ENCODE peak calls at places on chromosomes 12 and 14, in seven cellular contexts. V is GM23338; H is fibroblast of lung; D is adrenal gland; Q is body of pancreas; Z is esophagus muscularis mucosa; X is CD8-positive, alpha-beta T cell. P is an unnamed sample. For H3K4me1, the result is how much of the 10 kb centered on the place peaks cover.

GRCh38 chr14:49581209-49581960 is 4.8 kb downstream of the RPS29 start:
- DNase-seq in D (no peak), X (no peak), V (no peak), Q (no peak), Z (no peak), H (no peak), P (no peak)

GRCh38 chr12:55728932-55729591 is at the start of gene CD63:
- DNase-seq in Q (peak), V (peak), Z (peak), X (peak), D (peak), H (peak), P (peak)

GRCh38 chr14:70791971-70792370 is 17.3 kb downstream of the MAP3K9 start:
- DNase-seq in H (no peak), Q (no peak), D (no peak), Z (no peak), V (no peak), X (no peak), P (no peak)

GRCh38 chr14:97456958-97457357 is 659.8 kb downstream of the VRK1 start:
- DNase-seq in H (no peak), X (peak), Z (no peak), D (no peak), Q (no peak), V (no peak), P (no peak)

GRCh38 chr12:105862163-105862821 is 276.5 kb downstream of the NUAK1 start:
- DNase-seq in D (no peak), V (no peak), X (no peak), Z (no peak), H (no peak), Q (no peak), P (no peak)

GRCh38 chr12:122688291-122688690 is 14.9 kb downstream of the HCAR2 start:
- DNase-seq in D (no peak), Q (no peak), V (no peak), H (no peak), X (no peak), Z (no peak), P (no peak)

GRCh38 chr12:88570103-88570502 is 10.2 kb downstream of the KITLG start:
- DNase-seq in V (no peak), X (no peak), H (peak), Q (no peak), D (no peak), Z (no peak), P (no peak)

GRCh38 chr12:120928864-120929652 is 24.9 kb upstream of the SPPL3 start:
- DNase-seq in Q (peak), D (no peak), Z (no peak), X (no peak), V (peak), H (no peak), P (no peak)

GRCh38 chr12:114194066-114194465 is 211.9 kb downstream of the TBX5 start:
- DNase-seq in V (no peak), Z (no peak), Q (no peak), X (no peak), D (no peak), H (no peak), P (no peak)

GRCh38 chr12:44972746-44973421 is 78.0 kb downstream of the DBX2 start:
- DNase-seq in Q (no peak), D (no peak), V (peak), Z (no peak), H (no peak), X (no peak), P (no peak)

GRCh38 chr12:114368685-114369084 is 37.3 kb downstream of the TBX5 start:
- DNase-seq in Q (no peak), X (no peak), Z (no peak), H (no peak), D (no peak), V (no peak), P (no peak)

GRCh38 chr12:117192057-117192456 is 1.8 kb upstream of the FBXO21 start:
- DNase-seq in Q (peak), V (peak), X (no peak), H (no peak), D (peak), Z (no peak), P (no peak)

GRCh38 chr12:109844983-109845841 is 12.0 kb upstream of the TRPV4 start:
- DNase-seq in X (peak), V (peak), H (peak), D (peak), Z (no peak), Q (peak), P (peak)

GRCh38 chr12:63869656-63870055 is 25.2 kb downstream of the SRGAP1 start:
- DNase-seq in Q (no peak), H (peak), V (no peak), Z (no peak), X (no peak), D (no peak), P (no peak)

GRCh38 chr14:52279405-52279804 is 11.9 kb downstream of the PTGDR start:
- DNase-seq in Q (no peak), X (no peak), V (no peak), H (peak), D (no peak), Z (no peak), P (no peak)

GRCh38 chr14:104542871-104543830 is 36.4 kb upstream of the C14orf180 start:
- DNase-seq in X (no peak), Z (no peak), Q (no peak), H (no peak), V (no peak), D (peak), P (no peak)

GRCh38 chr12:108985750-108986149 is 35.1 kb downstream of the SVOP start:
- DNase-seq in X (no peak), D (no peak), Z (no peak), Q (no peak), H (no peak), V (no peak), P (no peak)

GRCh38 chr14:35046751-35047536 is 872 bp downstream of the FAM177A1 start:
- DNase-seq in Z (peak), Q (peak), D (peak), H (no peak), X (no peak), V (peak), P (no peak)

GRCh38 chr14:34781242-34781641 is 66.8 kb upstream of the CFL2 start:
- DNase-seq in Z (no peak), X (no peak), Q (no peak), D (peak), H (peak), V (no peak), P (no peak)

GRCh38 chr12:25458047-25458552 is 95.0 kb downstream of the LMNTD1 start:
- DNase-seq in D (peak), H (peak), V (no peak), Q (peak), Z (peak), X (no peak), P (no peak)

GRCh38 chr14:71289536-71289935 is 382.3 kb downstream of the PCNX1 start:
- DNase-seq in H (no peak), X (no peak), Q (no peak), D (no peak), Z (no peak), V (no peak), P (no peak)

DNA sequence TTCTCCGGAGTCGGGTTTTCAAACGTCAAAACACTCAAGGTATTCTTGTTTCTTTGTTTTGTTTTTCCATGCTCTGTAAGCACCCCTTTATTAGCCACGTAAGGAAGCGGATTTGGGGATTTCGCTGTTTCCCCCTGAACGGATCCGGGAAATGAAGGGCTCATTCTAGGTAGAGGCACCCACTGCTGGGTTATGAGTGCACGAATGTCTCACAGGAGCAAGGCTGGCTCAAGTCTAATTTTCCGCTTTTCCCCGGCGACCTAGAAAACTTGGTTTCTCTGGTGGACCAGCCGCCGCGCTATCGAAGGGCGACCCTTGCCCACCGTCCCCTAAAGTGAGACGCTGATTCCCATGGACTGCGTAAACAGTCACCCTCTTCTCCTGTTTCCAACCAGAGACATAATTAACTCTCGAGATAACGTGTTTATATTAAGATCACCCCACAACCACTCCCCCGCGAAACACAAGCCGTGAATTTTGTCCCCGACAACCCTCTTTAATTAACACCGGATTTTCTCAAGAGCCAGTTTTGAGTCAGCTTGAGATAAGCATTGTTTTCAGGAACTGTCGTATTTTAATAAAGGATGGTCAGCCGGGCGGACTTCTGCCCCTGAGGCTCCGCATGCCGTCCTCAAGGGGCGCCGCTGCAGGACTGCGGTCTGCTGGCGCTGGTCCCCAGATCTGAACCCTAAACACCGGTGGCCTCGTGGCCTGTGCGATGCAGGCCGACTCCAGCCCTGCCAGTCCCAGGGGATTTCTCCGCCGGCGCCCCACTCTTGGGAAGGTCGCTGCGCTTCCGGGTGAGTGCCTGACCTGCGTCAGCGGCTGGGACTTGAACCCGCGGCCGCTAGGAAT is 523 bp upstream of the ABCC9 start:
- DNase-seq in X (no peak), Q (peak), D (peak), Z (no peak), H (peak), V (peak), P (peak)
- TF ChIP-seq CTCF in X (no peak), Q (peak), D (peak), Z (peak), H (peak), V (peak), P (peak)

DNA sequence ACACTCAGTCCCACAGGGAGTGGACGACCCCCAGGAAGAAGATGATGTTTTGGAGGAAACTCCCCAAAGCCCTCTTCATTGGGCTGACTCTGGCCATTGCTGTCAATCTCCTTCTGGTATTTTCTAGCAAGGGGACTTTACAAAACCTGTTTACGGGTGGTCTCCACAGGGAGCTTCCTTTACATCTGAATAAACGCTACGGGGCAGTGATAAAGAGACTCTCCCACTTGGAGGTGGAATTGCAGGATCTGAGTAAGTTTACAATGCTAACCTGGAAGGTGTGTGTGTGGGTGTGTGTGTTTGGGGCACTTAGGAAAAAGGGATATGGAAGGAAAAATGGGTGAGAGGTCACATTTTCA is 416 bp downstream of the GALNT8 start:
- DNase-seq in X (no peak), H (no peak), Q (no peak), V (peak), D (no peak), Z (peak), P (no peak)
- H3K4me1 ChIP-seq in X (under half), H (under half), Q (under half), V (under half), D (under half), Z (under half), P (under half)

GRCh38 chr12:116161588-116161987 is 115.9 kb downstream of the MED13L start:
- DNase-seq in X (no peak), Q (no peak), D (no peak), H (peak), Z (no peak), V (no peak), P (no peak)
- H3K27ac ChIP-seq in X (no peak), Q (peak), D (no peak), H (no peak), Z (no peak), V (peak), P (no peak)

GRCh38 chr12:11805043-11805442 is 155.6 kb downstream of the ETV6 start:
- DNase-seq in V (no peak), X (no peak), Z (no peak), D (no peak), H (no peak), Q (no peak), P (no peak)
- TF ChIP-seq CTCF in V (peak), X (no peak), Z (peak), D (peak), H (no peak), Q (no peak), P (no peak)

GRCh38 chr14:103330536-103330935 is 3.5 kb upstream of the EIF5 start:
- DNase-seq in D (no peak), Q (no peak), H (no peak), X (no peak), V (no peak), Z (no peak), P (no peak)
- H3K4me1 ChIP-seq in D (under half), Q (under half), H (under half), X (under half), V (under half), Z (under half), P (under half)

DNA sequence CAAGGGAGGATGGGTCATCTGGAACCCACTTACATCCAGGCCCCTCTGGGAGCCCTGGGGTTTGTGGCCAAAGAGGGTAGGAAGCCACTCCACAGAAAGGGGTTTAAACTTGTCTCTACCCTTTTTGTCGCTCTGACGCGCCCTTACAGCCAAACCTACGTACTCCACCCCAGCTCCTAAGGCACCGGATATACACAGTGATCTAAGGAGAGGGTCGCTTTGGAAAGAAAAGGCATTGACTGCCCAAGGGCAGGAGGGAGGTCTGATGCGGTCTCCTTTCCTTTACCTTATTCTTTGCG is 644 bp upstream of the PRKD1 start:
- DNase-seq in D (no peak), V (peak), H (no peak), Q (no peak), Z (no peak), X (no peak), P (no peak)
- H3K27ac ChIP-seq in D (peak), V (no peak), H (no peak), Q (peak), Z (peak), X (no peak), P (peak)

GRCh38 chr14:72598328-72598727 is 295.6 kb downstream of the DPF3 start:
- DNase-seq in Q (no peak), H (no peak), Z (no peak), D (no peak), V (no peak), X (no peak), P (no peak)
- TF ChIP-seq CTCF in Q (no peak), H (no peak), Z (no peak), D (no peak), V (no peak), X (no peak), P (no peak)

GRCh38 chr12:26734510-26735248 is 98.3 kb downstream of the ITPR2 start:
- DNase-seq in Q (no peak), Z (no peak), V (no peak), D (no peak), H (no peak), X (no peak), P (no peak)

GRCh38 chr12:26735249-26735639 is 97.8 kb downstream of the ITPR2 start:
- DNase-seq in H (no peak), Z (no peak), V (no peak), D (no peak), Q (no peak), X (no peak), P (no peak)

GRCh38 chr12:26736563-26737486 is 96.2 kb downstream of the ITPR2 start:
- DNase-seq in X (no peak), H (peak), Q (peak), D (no peak), V (no peak), Z (no peak), P (no peak)

GRCh38 chr12:26740348-26740747 is 92.6 kb downstream of the ITPR2 start:
- DNase-seq in X (no peak), Q (no peak), V (no peak), H (no peak), Z (no peak), D (no peak), P (no peak)

GRCh38 chr12:26737487-26738030 is 95.4 kb downstream of the ITPR2 start:
- DNase-seq in X (no peak), V (no peak), Q (no peak), D (no peak), Z (no peak), H (no peak), P (no peak)
- H3K4me1 ChIP-seq in X (under half), V (under half), Q (under half), D (under half), Z (under half), H (under half), P (under half)

P was measured in left ventricle myocardium inferior.